ENCODE peak calls at places on chromosomes 6 and 20, in eight cellular contexts. A is NCI-H510A treated with DMSO at 0.1 percent for 48 hours; I is cardiac fibroblast; F is GM13977; R is cardiac muscle cell; N is posterior cingulate gyrus; V is mucosa of descending colon; M is activated T-cell treated with anti-CD3 and anti-CD28 coated beads, Interleukin-2, amount 50 U/mL, for 24 hours. U is an unnamed sample.

GRCh38 chr6:117600008-117600743 is 2.1 kb downstream of the GOPC start:
- DNase-seq in F (no peak), N (no peak), A (no peak), R (peak), I (no peak), M (no peak), V (no peak), U (peak)

GRCh38 chr6:165573671-165574070 is 89.4 kb downstream of the PDE10A start:
- DNase-seq in A (no peak), M (no peak), R (peak), I (peak), F (no peak), N (no peak), V (no peak), U (no peak)

GRCh38 chr6:80003841-80004198 is 629 bp upstream of the TTK start:
- DNase-seq in F (peak), N (peak), V (peak), R (no peak), I (peak), M (no peak), A (peak), U (no peak)

GRCh38 chr6:12957321-12958051 is 240.9 kb downstream of the PHACTR1 start:
- DNase-seq in M (peak), V (peak), R (peak), A (no peak), N (peak), I (peak), F (no peak), U (peak)

GRCh38 chr6:37650071-37650481 is 47.6 kb downstream of the MDGA1 start:
- DNase-seq in N (no peak), M (no peak), F (peak), A (no peak), I (no peak), R (no peak), V (no peak), U (no peak)

GRCh38 chr6:44789061-44789460 is 401.6 kb downstream of the CDC5L start:
- DNase-seq in N (no peak), A (no peak), R (no peak), F (no peak), M (no peak), I (no peak), V (no peak), U (no peak)

GRCh38 chr6:150993253-150993652 is 127.8 kb downstream of the MTHFD1L start:
- DNase-seq in A (no peak), F (no peak), V (no peak), N (no peak), M (no peak), I (no peak), R (no peak), U (no peak)

GRCh38 chr6:15945593-15946159 is 183.2 kb upstream of the MYLIP start:
- DNase-seq in M (no peak), A (no peak), N (no peak), F (no peak), I (peak), R (peak), V (no peak), U (peak)

GRCh38 chr6:138044458-138044857 is 62.8 kb downstream of the PERP start:
- DNase-seq in N (no peak), V (no peak), I (no peak), A (no peak), F (no peak), R (no peak), M (no peak), U (no peak)

GRCh38 chr6:136226027-136226673 is 24.0 kb downstream of the MTFR2 start:
- DNase-seq in R (peak), V (no peak), A (peak), I (peak), N (no peak), M (peak), F (peak), U (peak)

GRCh38 chr20:32456869-32457421 is 98.8 kb downstream of the ASXL1 start:
- DNase-seq in I (peak), R (peak), F (peak), M (peak), A (no peak), V (peak), N (peak), U (peak)

GRCh38 chr6:130927305-130927704 is 100.1 kb downstream of the SMLR1 start:
- DNase-seq in M (no peak), V (no peak), F (no peak), A (no peak), R (no peak), I (no peak), N (no peak), U (no peak)

GRCh38 chr20:41231136-41231535 is 86.4 kb downstream of the ZHX3 start:
- DNase-seq in A (no peak), I (no peak), M (no peak), F (no peak), N (no peak), V (no peak), R (no peak), U (no peak)

GRCh38 chr6:42047790-42048405 is 2.4 kb upstream of the TAF8 start:
- DNase-seq in I (no peak), F (no peak), A (no peak), M (no peak), N (no peak), V (no peak), R (no peak), U (peak)

GRCh38 chr6:1629316-1629715 is 19.6 kb downstream of the FOXC1 start:
- DNase-seq in M (no peak), R (no peak), N (no peak), I (no peak), A (no peak), F (no peak), V (no peak), U (no peak)

GRCh38 chr6:119076966-119077642 is 1.4 kb downstream of the FAM184A start:
- DNase-seq in I (no peak), M (no peak), N (no peak), V (no peak), A (peak), F (no peak), R (no peak), U (no peak)

GRCh38 chr20:44738779-44739477 is 6.7 kb upstream of the KCNK15 start:
- DNase-seq in A (peak), I (peak), N (peak), F (peak), R (peak), V (no peak), M (peak), U (peak)

GRCh38 chr20:38217791-38218565 is 42.6 kb downstream of the KIAA1755 start:
- DNase-seq in A (no peak), V (no peak), F (no peak), N (no peak), R (peak), M (no peak), I (peak), U (peak)

GRCh38 chr6:95216560-95216959 is 360.8 kb upstream of the MANEA start:
- DNase-seq in R (no peak), F (no peak), I (no peak), A (no peak), N (no peak), V (no peak), M (no peak), U (no peak)

GRCh38 chr6:163588211-163588919 is 173.8 kb downstream of the QKI start:
- DNase-seq in N (no peak), V (no peak), A (no peak), M (no peak), I (peak), R (peak), F (no peak), U (no peak)

GRCh38 chr20:62601172-62601571 is 41.1 kb upstream of the SLCO4A1 start:
- DNase-seq in F (no peak), M (no peak), A (no peak), I (no peak), R (no peak), N (no peak), V (no peak), U (no peak)

GRCh38 chr6:29792123-29793035 is 35.2 kb upstream of the HLA-G start:
- DNase-seq in A (no peak), R (peak), F (peak), M (peak), I (peak), V (peak), N (peak), U (peak)

GRCh38 chr20:11921326-11921725 is 3.6 kb downstream of the BTBD3 start:
- DNase-seq in N (no peak), F (no peak), V (no peak), M (no peak), I (no peak), R (no peak), A (peak), U (no peak)

GRCh38 chr20:50919567-50919966 is 11.7 kb downstream of the ADNP start:
- DNase-seq in N (no peak), A (no peak), R (peak), F (no peak), I (peak), V (no peak), M (no peak), U (peak)

U was measured in adipocyte.